ENCODE peak calls at places on chromosomes 5 and 9, in nine cellular contexts. O is GM12865; C is choroid plexus epithelial cell; A is bronchial epithelial cell; L is astrocyte of the spinal cord; P is pancreas; V is transverse colon; Q is CD4-positive, alpha-beta T cell; W is HFF-Myc. X is an unnamed sample.

GRCh38 chr9:35114921-35115341 is 731 bp downstream of the ATOSB start:
- DNase-seq in A (peak), O (peak), W (no peak), C (peak), Q (no peak), V (peak), P (peak), L (peak), X (peak)

GRCh38 chr5:104172976-104173375 is 610.4 kb upstream of the NUDT12 start:
- DNase-seq in O (no peak), L (no peak), Q (no peak), C (no peak), P (no peak), A (no peak), W (no peak), V (no peak), X (no peak)

GRCh38 chr5:10307206-10308148 is at the start of gene CMBL:
- DNase-seq in O (peak), W (no peak), V (peak), A (peak), Q (peak), P (peak), C (peak), L (peak), X (no peak)

GRCh38 chr9:136354592-136355085 is 8.9 kb downstream of the DNLZ start:
- DNase-seq in O (no peak), A (peak), L (no peak), V (peak), Q (no peak), W (no peak), P (no peak), C (peak), X (no peak)

GRCh38 chr5:154868702-154869101 is 10.3 kb downstream of the CNOT8 start:
- DNase-seq in P (no peak), O (no peak), C (peak), Q (no peak), A (no peak), V (no peak), L (peak), W (no peak), X (no peak)

GRCh38 chr9:69905291-69905690 is 84.7 kb downstream of the CFAP95 start:
- DNase-seq in Q (no peak), P (no peak), V (no peak), L (peak), W (no peak), O (no peak), A (no peak), C (no peak), X (no peak)

GRCh38 chr9:86732514-86732913 is 214.8 kb downstream of the GAS1 start:
- DNase-seq in L (peak), C (peak), P (no peak), O (no peak), W (peak), V (no peak), Q (no peak), A (peak), X (no peak)

GRCh38 chr5:87020099-87020934 is 247.4 kb upstream of the RASA1 start:
- DNase-seq in O (peak), A (peak), P (peak), L (no peak), Q (no peak), V (peak), W (no peak), C (peak), X (peak)

GRCh38 chr9:70438341-70438924 is 24.0 kb upstream of the KLF9 start:
- DNase-seq in P (no peak), L (peak), V (peak), Q (no peak), C (peak), W (peak), A (peak), O (no peak), X (no peak)

GRCh38 chr9:5191983-5192382 is 6.5 kb upstream of the INSL6 start:
- DNase-seq in Q (no peak), L (no peak), P (no peak), C (no peak), V (no peak), O (no peak), W (no peak), A (no peak), X (no peak)

GRCh38 chr5:56523779-56524178 is 290.6 kb upstream of the ANKRD55 start:
- DNase-seq in C (no peak), Q (no peak), P (no peak), L (no peak), O (no peak), A (peak), W (no peak), V (no peak), X (no peak)

GRCh38 chr5:180021900-180022299 is 49.7 kb downstream of the RNF130 start:
- DNase-seq in Q (no peak), A (no peak), L (no peak), C (no peak), V (no peak), O (no peak), W (no peak), P (no peak), X (no peak)

GRCh38 chr9:81724242-81724889 is 35.0 kb upstream of the TLE1 start:
- DNase-seq in L (peak), V (no peak), A (no peak), Q (no peak), P (no peak), O (no peak), C (peak), W (no peak), X (no peak)

GRCh38 chr5:139210585-139210984 is 12.4 kb upstream of the SIL1 start:
- DNase-seq in W (no peak), O (no peak), V (no peak), Q (no peak), P (no peak), C (no peak), L (no peak), A (no peak), X (no peak)

GRCh38 chr5:96242536-96242935 is 190.5 kb downstream of the PCSK1 start:
- DNase-seq in A (no peak), O (no peak), W (no peak), L (no peak), Q (no peak), P (no peak), C (no peak), V (no peak), X (no peak)

GRCh38 chr5:177456591-177456964 is 10.0 kb downstream of the PRR7 start:
- DNase-seq in C (no peak), P (no peak), Q (no peak), O (no peak), W (no peak), L (no peak), V (no peak), A (no peak), X (no peak)
- TF ChIP-seq CTCF in C (no peak), P (no peak), Q (peak), O (no peak), W (no peak), L (no peak), V (no peak), A (no peak), X (no peak)

GRCh38 chr5:178588769-178589168 is 1.4 kb downstream of the COL23A1 start:
- DNase-seq in P (no peak), V (no peak), L (no peak), W (no peak), Q (no peak), O (no peak), C (no peak), A (no peak), X (no peak)

GRCh38 chr5:178590924-178591423 is 781 bp upstream of the COL23A1 start:
- DNase-seq in A (peak), O (no peak), V (no peak), L (no peak), C (peak), P (no peak), W (no peak), Q (no peak), X (no peak)

GRCh38 chr5:178587793-178588611 is 2.2 kb downstream of the COL23A1 start:
- DNase-seq in Q (no peak), A (no peak), P (no peak), L (no peak), O (no peak), V (no peak), C (no peak), W (no peak), X (no peak)

GRCh38 chr5:178590141-178590923 is at the start of gene COL23A1:
- DNase-seq in L (peak), O (peak), A (peak), Q (peak), P (no peak), W (no peak), C (peak), V (peak), X (no peak)

GRCh38 chr5:178589180-178590140 is 733 bp downstream of the COL23A1 start:
- DNase-seq in O (no peak), Q (no peak), W (no peak), V (no peak), P (no peak), L (no peak), A (no peak), C (peak), X (no peak)
- TF ChIP-seq CTCF in O (no peak), Q (no peak), W (no peak), V (no peak), P (no peak), L (peak), A (no peak), C (no peak), X (no peak)

DNA sequence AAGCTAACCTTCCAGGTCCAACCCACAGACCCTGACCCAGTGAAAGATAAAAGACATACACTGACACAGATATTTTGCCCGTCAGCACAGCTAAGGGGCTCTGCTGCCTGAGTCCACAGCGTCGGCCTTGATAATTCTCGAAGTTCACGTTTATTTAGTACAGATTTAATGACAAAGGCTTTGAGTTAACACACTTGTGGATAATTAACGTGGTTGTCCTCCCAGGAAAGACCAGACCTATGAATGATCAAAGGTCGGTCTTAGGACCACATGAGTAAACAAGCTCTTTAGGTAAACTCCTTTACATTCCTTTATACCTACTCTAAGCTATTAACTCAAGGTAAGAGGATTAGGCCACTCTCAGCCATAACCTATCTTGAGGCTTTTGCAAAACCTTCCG is 11.3 kb upstream of the TEX10 start:
- DNase-seq in Q (no peak), C (no peak), L (no peak), V (no peak), W (no peak), P (no peak), O (no peak), A (no peak), X (no peak)
- TF ChIP-seq CTCF in Q (no peak), C (no peak), L (no peak), V (no peak), W (no peak), P (no peak), O (no peak), A (no peak), X (no peak)

DNA sequence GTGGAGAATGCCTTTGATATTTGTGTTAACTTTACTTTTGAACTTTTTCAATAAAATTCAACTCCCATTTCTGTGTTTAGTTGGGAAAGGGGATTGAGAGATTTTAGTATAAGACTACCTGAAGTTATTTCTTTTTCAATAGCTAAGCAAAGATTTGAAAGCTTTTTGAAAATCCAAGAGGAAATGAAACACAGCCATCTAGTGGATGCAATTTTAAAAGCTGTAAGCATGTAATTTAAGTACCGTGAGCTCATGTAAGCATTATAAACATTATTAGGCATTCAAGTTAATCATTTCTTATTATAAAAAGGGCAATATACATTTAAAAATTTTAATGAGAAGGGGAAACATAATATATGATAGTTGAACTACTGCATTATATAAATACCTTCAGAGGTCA is 69.8 kb downstream of the CCDC171 start:
- DNase-seq in A (peak), L (peak), P (no peak), V (no peak), O (peak), Q (no peak), C (peak), W (no peak), X (no peak)
- TF ChIP-seq CTCF in A (no peak), L (peak), P (no peak), V (peak), O (peak), Q (no peak), C (peak), W (peak), X (peak)

GRCh38 chr9:129646252-129646651 is 4.3 kb upstream of the ASB6 start:
- DNase-seq in O (no peak), Q (no peak), C (no peak), A (peak), W (no peak), L (no peak), V (no peak), P (no peak), X (no peak)

GRCh38 chr9:129644365-129644764 is 2.4 kb upstream of the ASB6 start:
- DNase-seq in P (no peak), W (no peak), L (no peak), O (no peak), C (no peak), Q (no peak), V (no peak), A (peak), X (no peak)

GRCh38 chr9:129643706-129644105 is 1.8 kb upstream of the ASB6 start:
- DNase-seq in O (no peak), W (no peak), Q (no peak), A (no peak), V (no peak), L (no peak), C (no peak), P (peak), X (no peak)

GRCh38 chr9:129646654-129647053 is 4.7 kb upstream of the ASB6 start:
- DNase-seq in P (no peak), A (no peak), Q (no peak), W (no peak), L (no peak), C (no peak), V (no peak), O (no peak), X (no peak)

DNA sequence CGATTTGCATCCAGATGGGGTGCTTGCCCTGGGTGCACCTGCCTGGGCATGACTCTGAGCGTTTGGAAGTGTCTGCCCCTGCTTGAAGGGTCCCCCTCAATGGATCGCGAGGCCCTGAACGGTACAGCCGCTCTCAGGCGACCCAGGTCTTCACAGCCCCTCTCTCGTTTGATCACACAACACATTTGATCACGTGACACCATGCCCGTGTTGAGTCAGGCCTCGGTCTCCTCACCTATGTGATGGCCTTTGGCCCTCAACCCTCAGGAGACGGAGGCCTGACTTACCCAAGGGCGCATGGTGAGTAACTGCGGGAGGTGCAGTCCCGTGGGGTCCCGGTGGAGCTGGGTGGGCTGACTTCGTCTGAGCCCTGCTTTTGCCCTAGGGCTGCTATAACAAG is 3.0 kb upstream of the ASB6 start:
- DNase-seq in Q (no peak), O (no peak), V (no peak), C (no peak), L (no peak), A (no peak), W (no peak), P (no peak), X (no peak)
- TF ChIP-seq CTCF in Q (no peak), O (no peak), V (no peak), C (no peak), L (no peak), A (no peak), W (no peak), P (no peak), X (no peak)

GRCh38 chr5:150162142-150162513 is 4.5 kb upstream of the CDX1 start:
- DNase-seq in P (no peak), C (no peak), L (no peak), V (peak), Q (no peak), O (no peak), W (no peak), A (no peak), X (no peak)

GRCh38 chr5:150164640-150165039 is 1.9 kb upstream of the CDX1 start:
- DNase-seq in V (peak), O (no peak), Q (no peak), C (peak), P (no peak), W (no peak), A (no peak), L (no peak), X (no peak)

GRCh38 chr5:150163035-150163434 is 3.5 kb upstream of the CDX1 start:
- DNase-seq in V (no peak), Q (no peak), O (no peak), P (no peak), W (no peak), L (no peak), A (no peak), C (no peak), X (no peak)

GRCh38 chr5:150164211-150164610 is 2.4 kb upstream of the CDX1 start:
- DNase-seq in P (no peak), O (no peak), L (no peak), Q (no peak), V (no peak), W (no peak), C (no peak), A (no peak), X (no peak)

GRCh38 chr5:150163547-150164059 is 3.0 kb upstream of the CDX1 start:
- DNase-seq in W (no peak), L (no peak), Q (no peak), A (no peak), C (no peak), O (no peak), P (no peak), V (peak), X (no peak)
- TF ChIP-seq CTCF in W (no peak), L (peak), Q (no peak), A (no peak), C (peak), O (no peak), P (no peak), V (peak), X (no peak)

GRCh38 chr9:92440751-92441046 is 16.4 kb upstream of the OMD start:
- DNase-seq in W (no peak), Q (no peak), O (peak), P (no peak), C (no peak), A (no peak), V (no peak), L (no peak), X (peak)

GRCh38 chr9:92439921-92440750 is 15.9 kb upstream of the OMD start:
- DNase-seq in Q (no peak), P (no peak), V (no peak), A (peak), O (no peak), C (peak), L (peak), W (no peak), X (no peak)

GRCh38 chr9:92438900-92439526 is 14.7 kb upstream of the OMD start:
- DNase-seq in P (no peak), L (peak), A (peak), O (no peak), V (no peak), W (no peak), Q (no peak), C (peak), X (no peak)

GRCh38 chr9:92444841-92445240 is 20.6 kb upstream of the OMD start:
- DNase-seq in W (no peak), O (no peak), L (no peak), Q (no peak), P (no peak), A (no peak), C (no peak), V (no peak), X (no peak)
- TF ChIP-seq CTCF in W (no peak), O (no peak), L (no peak), Q (no peak), P (no peak), A (no peak), C (no peak), V (no peak), X (no peak)

DNA sequence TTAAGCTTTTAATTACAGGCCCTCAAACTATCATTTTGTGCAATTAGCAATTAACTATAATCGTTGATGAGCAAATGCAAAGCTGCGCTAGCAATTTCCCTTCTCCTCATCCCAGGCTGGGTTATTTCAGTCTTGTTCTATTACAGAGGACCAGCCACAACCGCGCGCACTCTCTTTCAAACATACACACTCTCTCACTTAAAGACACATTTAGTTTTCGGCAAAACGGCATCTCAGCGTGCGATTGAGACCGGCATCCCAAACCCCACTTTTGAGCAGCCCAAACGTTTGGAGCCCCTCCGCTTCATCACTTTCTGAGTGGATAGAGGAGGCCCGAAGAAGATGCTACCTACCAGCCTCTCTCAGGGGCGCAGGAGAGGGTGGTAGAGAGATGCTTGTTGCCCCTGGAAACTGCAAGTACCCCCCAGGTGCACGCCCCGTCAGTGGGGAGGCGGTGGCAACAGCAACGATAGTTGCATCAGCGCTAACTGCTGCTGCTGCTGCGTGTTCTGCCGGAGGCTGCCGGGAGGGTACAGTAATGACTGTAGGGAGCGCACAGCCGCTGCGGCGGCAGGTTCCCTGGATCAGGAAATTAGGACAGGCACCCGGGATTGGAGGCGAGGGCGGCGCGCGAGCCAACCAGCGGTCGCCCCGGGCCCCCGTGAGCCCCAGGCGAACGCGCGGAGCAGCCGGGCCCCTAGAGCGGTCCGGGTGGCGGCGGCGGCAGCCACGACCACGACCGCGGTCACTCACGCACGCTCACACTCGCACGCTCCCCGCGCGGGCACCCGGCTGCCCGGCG is 510 bp upstream of the VLDLR start:
- DNase-seq in O (peak), C (peak), V (peak), Q (no peak), A (peak), L (peak), W (peak), P (peak), X (no peak)
- TF ChIP-seq CTCF in O (no peak), C (peak), V (peak), Q (no peak), A (no peak), L (peak), W (no peak), P (no peak), X (no peak)

GRCh38 chr9:127540664-127541041 is 71.4 kb upstream of the STXBP1 start:
- DNase-seq in L (no peak), P (peak), W (no peak), C (no peak), V (no peak), O (no peak), A (peak), Q (no peak), X (no peak)
- TF ChIP-seq CTCF in L (no peak), P (no peak), W (peak), C (no peak), V (no peak), O (no peak), A (peak), Q (no peak), X (no peak)

X was measured in GM12864.